ENCODE peak calls at places on chromosomes 6 and 20, in six cellular contexts. T is cerebellar cortex, O is A549, A is NCI-H1417, B is RWPE1, X is GDM1. Z is an unnamed sample.

GRCh38 chr20:51492167-51493092 is 50.1 kb downstream of the NFATC2 start:
- DNase-seq in T (no peak), O (no peak), A (peak), B (no peak), X (peak), Z (no peak)

GRCh38 chr6:52574709-52575489 is 2.0 kb downstream of the TRAM2 start:
- DNase-seq in T (no peak), O (no peak), A (no peak), B (no peak), X (peak), Z (peak)

GRCh38 chr6:36019167-36019566 is 5.3 kb downstream of the SLC26A8 start:
- DNase-seq in T (no peak), O (no peak), A (no peak), B (no peak), X (no peak), Z (no peak)

GRCh38 chr6:84094050-84094435 is 60.5 kb downstream of the MRAP2 start:
- DNase-seq in T (no peak), O (no peak), A (no peak), B (no peak), X (no peak), Z (no peak)

GRCh38 chr20:11153819-11154218 is 480.0 kb upstream of the JAG1 start:
- DNase-seq in T (no peak), O (peak), A (no peak), B (no peak), X (no peak), Z (no peak)

GRCh38 chr6:17291778-17292177 is 10.6 kb downstream of the RBM24 start:
- DNase-seq in T (no peak), O (no peak), A (peak), B (no peak), X (no peak), Z (no peak)

GRCh38 chr6:107731422-107732319 is 92.4 kb downstream of the SCML4 start:
- DNase-seq in T (no peak), O (no peak), A (peak), B (no peak), X (no peak), Z (no peak)

GRCh38 chr20:19893356-19893755 is 123.8 kb upstream of the NAA20 start:
- DNase-seq in T (no peak), O (no peak), A (no peak), B (no peak), X (no peak), Z (no peak)

GRCh38 chr6:49980898-49981297 is 11.5 kb upstream of the DEFB113 start:
- DNase-seq in T (no peak), O (peak), A (no peak), B (peak), X (no peak), Z (no peak)

GRCh38 chr6:140806431-140806830 is 1326.3 kb upstream of the GJE1 start:
- DNase-seq in T (no peak), O (no peak), A (no peak), B (peak), X (no peak), Z (no peak)

GRCh38 chr20:20824924-20825584 is 112.6 kb upstream of the RALGAPA2 start:
- DNase-seq in T (peak), O (peak), A (peak), B (peak), X (no peak), Z (peak)

GRCh38 chr6:1950631-1951030 is 294.8 kb downstream of the GMDS start:
- DNase-seq in T (peak), O (no peak), A (no peak), B (no peak), X (no peak), Z (peak)

GRCh38 chr20:62609170-62609786 is 33.0 kb upstream of the SLCO4A1 start:
- DNase-seq in T (no peak), O (no peak), A (no peak), B (no peak), X (no peak), Z (no peak)

GRCh38 chr6:138691595-138692057 is 81.9 kb upstream of the CCDC28A start:
- DNase-seq in T (peak), O (peak), A (peak), B (peak), X (no peak), Z (peak)

GRCh38 chr6:138945354-138945753 is 42.7 kb downstream of the REPS1 start:
- DNase-seq in T (no peak), O (peak), A (peak), B (peak), X (no peak), Z (no peak)

GRCh38 chr6:70998148-70998547 is 41.3 kb upstream of the B3GAT2 start:
- DNase-seq in T (no peak), O (no peak), A (no peak), B (no peak), X (no peak), Z (no peak)

GRCh38 chr6:107820571-107821261 is 3.4 kb downstream of the SCML4 start:
- DNase-seq in T (peak), O (no peak), A (peak), B (no peak), X (no peak), Z (peak)

Z was measured in G401.